ENCODE peak calls at places on chromosomes 6 and 20, in four cellular contexts. J, F, H and E are unnamed samples.

GRCh38 chr20:4966826-4967751 is 34.2 kb downstream of the SLC23A2 start:
- DNase-seq in J (no peak), F (peak), H (no peak), E (peak)

GRCh38 chr6:80338201-80338836 is 231.8 kb downstream of the BCKDHB start:
- DNase-seq in J (peak), F (peak), H (peak), E (peak)

GRCh38 chr6:42550277-42550676 is 13.6 kb upstream of the UBR2 start:
- DNase-seq in J (no peak), F (no peak), H (no peak), E (no peak)

GRCh38 chr6:144482142-144482541 is 197.0 kb downstream of the UTRN start:
- DNase-seq in J (peak), F (peak), H (peak), E (peak)

GRCh38 chr20:34102342-34102741 is 9.7 kb downstream of the EIF2S2 start:
- DNase-seq in J (no peak), F (no peak), H (no peak), E (no peak)

GRCh38 chr20:62989201-62989601 is 17.6 kb downstream of the BHLHE23 start:
- DNase-seq in J (no peak), F (no peak), H (no peak), E (no peak)

GRCh38 chr6:74585779-74586178 is 620.1 kb downstream of the COL12A1 start:
- DNase-seq in J (no peak), F (peak), H (no peak), E (peak)

GRCh38 chr6:162443101-162443500 is 284.5 kb downstream of the PRKN start:
- DNase-seq in J (no peak), F (no peak), H (no peak), E (no peak)

GRCh38 chr6:50333696-50334095 is 284.0 kb upstream of the DEFB112 start:
- DNase-seq in J (no peak), F (no peak), H (no peak), E (peak)

GRCh38 chr6:159089909-159090308 is 45.1 kb upstream of the TAGAP start:
- DNase-seq in J (no peak), F (no peak), H (peak), E (peak)

GRCh38 chr6:42315991-42316378 is 98.3 kb upstream of the MRPS10 start:
- DNase-seq in J (no peak), F (peak), H (peak), E (peak)

GRCh38 chr6:144285798-144286502 is 815 bp downstream of the UTRN start:
- DNase-seq in J (peak), F (peak), H (peak), E (peak)

GRCh38 chr6:10315631-10316145 is 99.2 kb downstream of the TFAP2A start:
- DNase-seq in J (no peak), F (no peak), H (no peak), E (no peak)

GRCh38 chr6:33983109-33983475 is 162.8 kb downstream of the GRM4 start:
- DNase-seq in J (no peak), F (peak), H (peak), E (peak)

GRCh38 chr20:35166242-35166830 is 5.5 kb upstream of the PROCR start:
- DNase-seq in J (no peak), F (peak), H (no peak), E (no peak)

GRCh38 chr6:53730767-53731166 is 64.0 kb upstream of the LRRC1 start:
- DNase-seq in J (no peak), F (no peak), H (no peak), E (no peak)

GRCh38 chr6:14458669-14459266 is 341.2 kb downstream of the CD83 start:
- DNase-seq in J (no peak), F (peak), H (no peak), E (peak)
- TF ChIP-seq CTCF in J (no peak), F (no peak), H (no peak), E (no peak)

DNA sequence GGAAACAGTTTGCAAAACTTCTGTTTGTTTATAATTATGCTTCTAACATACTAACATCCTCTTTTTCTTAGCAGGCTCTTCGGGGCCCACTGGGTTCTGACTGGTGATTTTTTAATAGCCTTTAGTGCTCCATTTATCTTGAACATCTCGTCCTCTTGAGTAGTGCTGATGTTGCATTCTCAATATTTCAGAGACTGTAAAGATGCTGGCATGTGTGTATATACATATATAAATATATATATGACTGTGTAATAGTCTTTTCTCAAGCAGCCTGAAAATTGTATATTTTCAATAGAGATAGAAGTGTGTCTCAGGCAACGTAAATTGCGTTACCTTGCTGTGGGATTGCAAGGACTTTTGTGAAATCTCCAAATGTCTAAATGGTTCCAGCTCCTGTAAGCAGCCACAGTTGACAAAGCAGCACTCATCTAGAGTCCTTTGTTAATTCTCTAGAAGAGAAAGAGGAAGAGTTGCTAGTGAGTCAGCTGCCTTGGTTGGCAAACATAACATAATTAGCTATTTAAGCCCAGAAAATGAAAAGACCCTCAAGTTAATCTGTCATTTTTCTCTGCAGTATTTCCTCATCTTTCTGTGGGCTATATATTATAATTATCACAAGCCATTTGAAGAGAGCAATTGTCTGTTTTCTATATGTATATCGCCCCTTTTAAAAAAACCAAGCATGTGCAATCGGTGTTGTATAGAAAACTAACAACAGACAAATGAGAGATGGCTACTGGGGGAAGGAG is 66.5 kb upstream of the FABP7 start:
- DNase-seq in J (no peak), F (no peak), H (no peak), E (peak)
- H3K4me3 ChIP-seq in J (no peak), F (no peak), H (no peak), E (no peak)

GRCh38 chr6:108523697-108524096 is 37.0 kb upstream of the FOXO3 start:
- DNase-seq in J (no peak), F (no peak), H (no peak), E (no peak)

GRCh38 chr6:108521616-108522107 is 39.1 kb upstream of the FOXO3 start:
- DNase-seq in J (no peak), F (no peak), H (no peak), E (no peak)

GRCh38 chr6:108524528-108525218 is 36.0 kb upstream of the FOXO3 start:
- DNase-seq in J (no peak), F (peak), H (peak), E (no peak)

GRCh38 chr6:108518714-108519576 is 41.8 kb upstream of the FOXO3 start:
- DNase-seq in J (no peak), F (peak), H (peak), E (peak)
- TF ChIP-seq CTCF in J (no peak), F (peak), H (peak), E (peak)

GRCh38 chr6:7672066-7673062 is 53.5 kb upstream of the BMP6 start:
- DNase-seq in J (no peak), F (no peak), H (no peak), E (peak)

GRCh38 chr6:7673063-7673536 is 52.8 kb upstream of the BMP6 start:
- DNase-seq in J (no peak), F (no peak), H (peak), E (peak)

GRCh38 chr6:7671076-7671475 is 54.8 kb upstream of the BMP6 start:
- DNase-seq in J (no peak), F (no peak), H (no peak), E (peak)

GRCh38 chr6:7669742-7670141 is 56.2 kb upstream of the BMP6 start:
- DNase-seq in J (no peak), F (no peak), H (no peak), E (no peak)

GRCh38 chr6:7671581-7671980 is 54.3 kb upstream of the BMP6 start:
- DNase-seq in J (no peak), F (peak), H (no peak), E (no peak)
- H3K4me3 ChIP-seq in J (no peak), F (no peak), H (no peak), E (no peak)

GRCh38 chr6:100078509-100078908 is 84.5 kb upstream of the MCHR2 start:
- DNase-seq in J (no peak), F (peak), H (peak), E (peak)
- TF ChIP-seq CTCF in J (no peak), F (peak), H (peak), E (peak)

GRCh38 chr6:39848171-39848570 is 56.0 kb downstream of the DAAM2 start:
- DNase-seq in J (no peak), F (no peak), H (no peak), E (no peak)

GRCh38 chr6:39843305-39844020 is 51.3 kb downstream of the DAAM2 start:
- DNase-seq in J (no peak), F (no peak), H (no peak), E (no peak)

GRCh38 chr6:39847216-39847615 is 55.0 kb downstream of the DAAM2 start:
- DNase-seq in J (no peak), F (peak), H (peak), E (no peak)

GRCh38 chr6:39841923-39842322 is 49.7 kb downstream of the DAAM2 start:
- DNase-seq in J (no peak), F (no peak), H (no peak), E (no peak)

DNA sequence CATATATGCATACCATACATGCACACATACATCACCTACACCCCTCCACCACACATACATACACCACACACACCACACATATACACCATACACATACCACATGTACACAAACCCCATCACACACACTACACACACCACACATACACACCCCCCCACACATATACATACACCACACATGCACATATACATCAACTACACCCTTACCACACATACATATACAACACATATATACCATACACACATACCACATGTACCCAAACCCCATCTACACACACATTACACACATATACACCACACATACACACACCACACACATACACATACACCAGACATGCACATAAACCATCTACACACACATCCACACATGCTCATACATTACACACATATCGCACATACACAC is 52.7 kb downstream of the DAAM2 start:
- DNase-seq in J (no peak), F (no peak), H (no peak), E (no peak)
- H3K4me3 ChIP-seq in J (no peak), F (no peak), H (no peak), E (no peak)